ENCODE peak calls at places on chromosomes 16 and 17, in eight cellular contexts. J is natural killer cell, N is bronchial epithelial cell, A is GM13977, T is cardiac muscle cell, C is ovary, I is AG04450, O is A549. B is an unnamed sample.

GRCh38 chr17:17321356-17322025 is 18.3 kb downstream of the NT5M start:
- DNase-seq in O (no peak), N (no peak), J (no peak), I (no peak), T (no peak), C (peak; percentile 24), A (peak; percentile 3), B (no peak)

GRCh38 chr16:55695595-55695994 is 39.8 kb downstream of the SLC6A2 start:
- DNase-seq in T (no peak), C (no peak), J (no peak), A (no peak), O (no peak), I (no peak), N (no peak), B (no peak)

GRCh38 chr17:79340286-79340685 is 265.7 kb downstream of the ENGASE start:
- DNase-seq in J (no peak), A (peak; percentile 62), N (no peak), O (no peak), C (no peak), T (no peak), I (no peak), B (no peak)

GRCh38 chr16:85420501-85421337 is 192.4 kb upstream of the GSE1 start:
- DNase-seq in O (peak; percentile 78), T (peak; percentile 66), N (no peak), J (peak; percentile 83), A (peak; percentile 94), C (peak; percentile 80), I (no peak), B (peak; percentile 54)

GRCh38 chr16:75593825-75594820 is 27.9 kb downstream of the GABARAPL2 start:
- DNase-seq in T (peak; percentile 39), A (no peak), O (peak; percentile 48), C (no peak), N (peak; percentile 89), I (no peak), J (no peak), B (no peak)

GRCh38 chr17:31907342-31907975 is 6.0 kb upstream of the UTP6 start:
- DNase-seq in C (peak; percentile 65), O (no peak), N (peak; percentile 18), J (no peak), I (peak; percentile 21), A (no peak), T (peak; percentile 72), B (no peak)

GRCh38 chr17:82200743-82201497 is 11.7 kb downstream of the CCDC57 start:
- DNase-seq in T (peak; percentile 13), A (no peak), C (no peak), O (no peak), I (no peak), N (no peak), J (peak; percentile 55), B (no peak)

GRCh38 chr17:1627219-1627986 is 1.2 kb downstream of the SLC43A2 start:
- DNase-seq in A (peak; percentile 60), N (no peak), J (no peak), C (no peak), O (no peak), T (no peak), I (no peak), B (no peak)

GRCh38 chr16:645852-646678 is 3.1 kb upstream of the WDR90 start:
- DNase-seq in J (no peak), I (no peak), C (peak; percentile 73), O (no peak), A (no peak), N (no peak), T (no peak), B (no peak)

GRCh38 chr17:57369509-57369945 is 113.2 kb downstream of the MSI2 start:
- DNase-seq in A (no peak), N (peak; percentile 23), T (peak; percentile 39), C (no peak), I (no peak), O (no peak), J (no peak), B (no peak)

GRCh38 chr17:34024303-34025178 is 230.5 kb upstream of the CCL2 start:
- DNase-seq in J (no peak), C (no peak), I (no peak), A (no peak), T (no peak), O (no peak), N (no peak), B (no peak)

GRCh38 chr17:69567130-69567529 is 152.6 kb downstream of the MAP2K6 start:
- DNase-seq in O (no peak), T (peak; percentile 13), C (no peak), A (no peak), I (no peak), N (peak; percentile 7), J (no peak), B (no peak)

GRCh38 chr17:50380369-50381259 is 7.6 kb downstream of the EME1 start:
- DNase-seq in O (no peak), A (no peak), J (no peak), I (no peak), T (no peak), N (peak; percentile 15), C (no peak), B (no peak)

GRCh38 chr17:2852729-2853110 is 56.5 kb downstream of the RAP1GAP2 start:
- DNase-seq in A (no peak), T (no peak), C (peak; percentile 39), N (no peak), O (no peak), J (no peak), I (no peak), B (no peak)

GRCh38 chr17:73205326-73205980 is 12.6 kb downstream of the COG1 start:
- DNase-seq in O (no peak), C (no peak), N (no peak), I (no peak), J (no peak), A (no peak), T (no peak), B (no peak)

DNA sequence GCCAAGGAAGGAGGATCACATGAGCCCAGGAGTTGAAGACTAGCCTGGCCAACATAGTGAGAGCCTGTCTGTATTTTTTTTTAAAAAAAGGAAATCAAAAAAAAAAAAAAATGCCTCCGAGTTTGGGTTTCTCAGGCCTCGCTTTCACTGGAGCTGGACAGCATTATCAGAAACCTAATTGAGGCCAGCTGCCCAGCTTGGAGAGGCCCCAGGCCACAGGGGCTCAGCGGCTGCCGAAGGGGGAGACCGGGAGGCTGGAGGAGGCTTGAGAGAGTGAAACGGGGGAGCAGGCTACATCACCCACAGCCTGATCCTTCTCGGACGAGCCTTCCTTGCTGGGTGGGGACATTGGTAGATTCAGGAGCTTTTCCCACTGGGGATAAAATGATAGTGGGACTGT is 5.1 kb downstream of the TTYH2 start:
- DNase-seq in T (peak; percentile 56), I (no peak), J (no peak), O (no peak), N (no peak), A (no peak), C (peak; percentile 63), B (no peak)
- TF ChIP-seq CTCF in T (no peak), I (no peak), J (no peak), O (no peak), N (no peak), A (no peak), C (no peak), B (no peak)

DNA sequence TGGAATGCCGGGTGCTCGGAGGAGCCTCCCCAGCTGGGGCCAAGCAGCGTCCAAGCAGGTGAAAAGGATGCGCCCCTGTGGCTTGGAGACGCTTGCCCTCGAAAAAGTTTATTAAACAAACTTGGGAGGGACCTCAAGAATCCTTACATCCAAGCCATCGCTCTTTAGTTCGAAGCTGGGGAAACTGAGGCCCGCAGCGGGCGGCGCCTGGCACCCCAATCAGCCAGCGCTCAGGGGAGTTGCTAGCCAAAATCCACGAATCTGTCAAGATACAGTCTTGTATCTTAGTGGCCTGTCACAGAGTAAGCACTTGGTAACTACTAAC is 553 bp upstream of the B9D1 start:
- DNase-seq in O (no peak), I (no peak), J (no peak), C (no peak), T (no peak), N (no peak), A (no peak), B (no peak)
- TF ChIP-seq CTCF in O (no peak), I (no peak), J (peak; percentile 7), C (no peak), T (no peak), N (no peak), A (no peak), B (no peak)

GRCh38 chr17:7323731-7324437 is 5.3 kb downstream of the NEURL4 start:
- DNase-seq in N (peak; percentile 30), O (peak; percentile 53), T (peak; percentile 40), I (no peak), J (peak; percentile 66), C (peak; percentile 75), A (peak; percentile 80), B (peak; percentile 69)
- TF ChIP-seq CTCF in N (peak; percentile 97), O (peak; percentile 78), T (peak; percentile 89), I (peak; percentile 88), J (peak; percentile 82), C (peak; percentile 30), A (peak; percentile 86), B (peak; percentile 83)

GRCh38 chr16:15643453-15644305 is 725 bp upstream of the MARF1 start:
- DNase-seq in I (peak; percentile 23), J (no peak), N (peak; percentile 58), O (peak; percentile 74), T (peak; percentile 73), A (no peak), C (peak; percentile 44), B (no peak)

GRCh38 chr16:15644306-15644961 is 1.5 kb upstream of the MARF1 start:
- DNase-seq in J (no peak), T (no peak), N (peak; percentile 98), O (peak; percentile 54), I (no peak), C (no peak), A (no peak), B (no peak)

GRCh38 chr16:15640966-15641365 is 2.0 kb downstream of the MARF1 start:
- DNase-seq in J (no peak), A (no peak), C (no peak), T (no peak), O (no peak), N (no peak), I (no peak), B (no peak)

GRCh38 chr16:15641753-15642556 is 999 bp downstream of the MARF1 start:
- DNase-seq in J (no peak), A (no peak), I (no peak), O (no peak), N (peak; percentile 18), C (no peak), T (no peak), B (no peak)

GRCh38 chr16:15642557-15643452 is at the start of gene MARF1:
- DNase-seq in J (peak; percentile 100), A (peak; percentile 88), O (peak; percentile 97), T (peak; percentile 98), N (peak; percentile 77), I (peak; percentile 72), C (peak; percentile 100), B (peak; percentile 97)
- TF ChIP-seq CTCF in J (peak; percentile 68), A (peak; percentile 52), O (no peak), T (peak; percentile 33), N (peak; percentile 44), I (peak; percentile 33), C (no peak), B (peak; percentile 68)

GRCh38 chr17:45108595-45109521 is 23.5 kb downstream of the PLCD3 start:
- DNase-seq in O (peak; percentile 51), T (no peak), C (no peak), A (no peak), J (no peak), I (no peak), N (no peak), B (no peak)
- TF ChIP-seq CTCF in O (peak; percentile 46), T (no peak), C (no peak), A (no peak), J (no peak), I (peak; percentile 7), N (peak; percentile 23), B (no peak)

B was measured in progenitor cell of endocrine pancreas.